ENCODE peak calls at places on chromosome 16, in ten cellular contexts. One of them, this sample, is unnamed.

GRCh38 chr16:49620868-49621239 is 235.1 kb downstream of the ZNF423 start:
- DNase-seq in aorta: no peak
- DNase-seq in tibial artery: no peak
- DNase-seq in effector memory CD4-positive, alpha-beta T cell: no peak
- DNase-seq in colonic mucosa: no peak
- DNase-seq in left ventricle myocardium inferior: no peak
- DNase-seq in mesendoderm: no peak
- DNase-seq in testis: no peak
- DNase-seq in body of pancreas: no peak
- DNase-seq in CD8-positive, alpha-beta memory T cell: no peak
- DNase-seq in this sample: no peak

GRCh38 chr16:70575376-70575775 is 51.8 kb downstream of the SF3B3 start:
- DNase-seq in aorta: peak; percentile 22
- DNase-seq in tibial artery: peak; percentile 15
- DNase-seq in effector memory CD4-positive, alpha-beta T cell: no peak
- DNase-seq in colonic mucosa: no peak
- DNase-seq in left ventricle myocardium inferior: no peak
- DNase-seq in mesendoderm: no peak
- DNase-seq in testis: peak; percentile 8
- DNase-seq in body of pancreas: no peak
- DNase-seq in CD8-positive, alpha-beta memory T cell: no peak
- DNase-seq in this sample: no peak

GRCh38 chr16:7303677-7304200 is 28.9 kb upstream of the RBFOX1 start:
- DNase-seq in aorta: no peak
- DNase-seq in tibial artery: no peak
- DNase-seq in effector memory CD4-positive, alpha-beta T cell: no peak
- DNase-seq in colonic mucosa: no peak
- DNase-seq in left ventricle myocardium inferior: no peak
- DNase-seq in mesendoderm: peak; percentile 74
- DNase-seq in testis: no peak
- DNase-seq in body of pancreas: no peak
- DNase-seq in CD8-positive, alpha-beta memory T cell: no peak
- DNase-seq in this sample: no peak

GRCh38 chr16:88451586-88452484 is 1.2 kb upstream of the ZFPM1 start:
- DNase-seq in aorta: peak; percentile 66
- DNase-seq in tibial artery: no peak
- DNase-seq in effector memory CD4-positive, alpha-beta T cell: no peak
- DNase-seq in colonic mucosa: peak; percentile 49
- DNase-seq in left ventricle myocardium inferior: no peak
- DNase-seq in mesendoderm: no peak
- DNase-seq in testis: no peak
- DNase-seq in body of pancreas: no peak
- DNase-seq in CD8-positive, alpha-beta memory T cell: peak; percentile 27
- DNase-seq in this sample: no peak

GRCh38 chr16:31458073-31458834 is 1.0 kb upstream of the ARMC5 start:
- DNase-seq in aorta: peak; percentile 79
- DNase-seq in tibial artery: peak; percentile 51
- DNase-seq in effector memory CD4-positive, alpha-beta T cell: peak; percentile 60
- DNase-seq in colonic mucosa: peak; percentile 67
- DNase-seq in left ventricle myocardium inferior: no peak
- DNase-seq in mesendoderm: peak; percentile 75
- DNase-seq in testis: peak; percentile 51
- DNase-seq in body of pancreas: peak; percentile 60
- DNase-seq in CD8-positive, alpha-beta memory T cell: peak; percentile 67
- DNase-seq in this sample: no peak

GRCh38 chr16:46757339-46758050 is 9.4 kb upstream of the MYLK3 start:
- DNase-seq in aorta: no peak
- DNase-seq in tibial artery: no peak
- DNase-seq in effector memory CD4-positive, alpha-beta T cell: no peak
- DNase-seq in colonic mucosa: no peak
- DNase-seq in left ventricle myocardium inferior: peak; percentile 84
- DNase-seq in mesendoderm: peak; percentile 93
- DNase-seq in testis: no peak
- DNase-seq in body of pancreas: no peak
- DNase-seq in CD8-positive, alpha-beta memory T cell: no peak
- DNase-seq in this sample: no peak

GRCh38 chr16:27432600-27432957 is 30.6 kb downstream of the IL21R start:
- DNase-seq in aorta: no peak
- DNase-seq in tibial artery: no peak
- DNase-seq in effector memory CD4-positive, alpha-beta T cell: no peak
- DNase-seq in colonic mucosa: no peak
- DNase-seq in left ventricle myocardium inferior: no peak
- DNase-seq in mesendoderm: peak; percentile 83
- DNase-seq in testis: peak; percentile 2
- DNase-seq in body of pancreas: no peak
- DNase-seq in CD8-positive, alpha-beta memory T cell: no peak
- DNase-seq in this sample: no peak

GRCh38 chr16:13594798-13595197 is 325.2 kb upstream of the ERCC4 start:
- DNase-seq in aorta: no peak
- DNase-seq in tibial artery: no peak
- DNase-seq in effector memory CD4-positive, alpha-beta T cell: no peak
- DNase-seq in colonic mucosa: no peak
- DNase-seq in left ventricle myocardium inferior: no peak
- DNase-seq in mesendoderm: peak; percentile 68
- DNase-seq in testis: no peak
- DNase-seq in body of pancreas: no peak
- DNase-seq in CD8-positive, alpha-beta memory T cell: no peak
- DNase-seq in this sample: no peak

GRCh38 chr16:64459821-64460220 is 662.0 kb downstream of the CDH11 start:
- DNase-seq in aorta: no peak
- DNase-seq in tibial artery: no peak
- DNase-seq in effector memory CD4-positive, alpha-beta T cell: no peak
- DNase-seq in colonic mucosa: no peak
- DNase-seq in left ventricle myocardium inferior: no peak
- DNase-seq in mesendoderm: no peak
- DNase-seq in testis: peak; percentile 59
- DNase-seq in body of pancreas: peak; percentile 15
- DNase-seq in CD8-positive, alpha-beta memory T cell: no peak
- DNase-seq in this sample: no peak

DNA sequence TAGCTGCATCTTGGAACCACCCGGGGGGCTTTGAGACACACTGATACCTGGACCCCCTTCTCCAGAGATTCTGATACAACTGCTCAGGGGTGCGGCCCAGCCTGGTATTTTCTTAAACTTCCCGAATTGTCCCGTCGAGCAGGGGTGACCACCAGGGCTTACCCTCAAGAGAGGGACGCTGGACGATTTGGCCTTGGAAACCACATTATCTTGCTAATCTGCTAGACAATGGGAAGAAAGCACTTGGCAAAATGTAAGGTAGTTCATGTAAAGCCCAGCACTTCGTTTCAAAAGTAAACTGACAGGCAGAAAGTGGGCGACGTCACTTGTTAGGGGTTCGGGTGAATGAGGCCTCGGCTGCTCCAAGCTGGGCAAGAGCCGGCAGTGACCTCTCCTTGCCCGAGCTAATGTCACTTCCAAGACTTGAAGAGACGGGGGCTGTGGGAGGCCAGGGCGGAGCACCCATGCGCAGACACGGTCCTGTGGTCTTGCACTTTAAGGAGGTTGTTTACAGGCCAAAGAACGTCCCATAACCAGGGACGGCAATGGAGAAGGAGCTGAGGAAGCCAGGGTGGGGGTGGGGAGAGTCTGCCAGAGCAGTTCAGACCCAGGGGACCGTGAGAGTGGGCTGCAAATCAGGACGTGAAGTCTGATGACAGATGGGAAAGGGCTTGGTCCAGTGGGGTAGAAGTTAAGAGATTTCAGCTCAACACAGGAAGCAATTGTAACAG is 152.7 kb upstream of the GSE1 start:
- DNase-seq in aorta: no peak
- DNase-seq in tibial artery: no peak
- DNase-seq in effector memory CD4-positive, alpha-beta T cell: no peak
- DNase-seq in colonic mucosa: peak; percentile 29
- DNase-seq in left ventricle myocardium inferior: no peak
- DNase-seq in mesendoderm: no peak
- DNase-seq in testis: peak; percentile 81
- DNase-seq in body of pancreas: no peak
- DNase-seq in CD8-positive, alpha-beta memory T cell: no peak
- DNase-seq in this sample: no peak
- H3K27ac ChIP-seq in aorta: no peak overlapping the region
- H3K27ac ChIP-seq in tibial artery: no peak overlapping the region
- H3K27ac ChIP-seq in effector memory CD4-positive, alpha-beta T cell: no peak overlapping the region
- H3K27ac ChIP-seq in colonic mucosa: peak overlapping the region; percentile 39
- H3K27ac ChIP-seq in left ventricle myocardium inferior: peak overlapping the region; percentile 87
- H3K27ac ChIP-seq in mesendoderm: no peak overlapping the region
- H3K27ac ChIP-seq in testis: peak overlapping the region; percentile 58
- H3K27ac ChIP-seq in body of pancreas: peak overlapping the region; percentile 21
- H3K27ac ChIP-seq in CD8-positive, alpha-beta memory T cell: peak overlapping the region; percentile 78
- H3K27ac ChIP-seq in this sample: no peak overlapping the region

DNA sequence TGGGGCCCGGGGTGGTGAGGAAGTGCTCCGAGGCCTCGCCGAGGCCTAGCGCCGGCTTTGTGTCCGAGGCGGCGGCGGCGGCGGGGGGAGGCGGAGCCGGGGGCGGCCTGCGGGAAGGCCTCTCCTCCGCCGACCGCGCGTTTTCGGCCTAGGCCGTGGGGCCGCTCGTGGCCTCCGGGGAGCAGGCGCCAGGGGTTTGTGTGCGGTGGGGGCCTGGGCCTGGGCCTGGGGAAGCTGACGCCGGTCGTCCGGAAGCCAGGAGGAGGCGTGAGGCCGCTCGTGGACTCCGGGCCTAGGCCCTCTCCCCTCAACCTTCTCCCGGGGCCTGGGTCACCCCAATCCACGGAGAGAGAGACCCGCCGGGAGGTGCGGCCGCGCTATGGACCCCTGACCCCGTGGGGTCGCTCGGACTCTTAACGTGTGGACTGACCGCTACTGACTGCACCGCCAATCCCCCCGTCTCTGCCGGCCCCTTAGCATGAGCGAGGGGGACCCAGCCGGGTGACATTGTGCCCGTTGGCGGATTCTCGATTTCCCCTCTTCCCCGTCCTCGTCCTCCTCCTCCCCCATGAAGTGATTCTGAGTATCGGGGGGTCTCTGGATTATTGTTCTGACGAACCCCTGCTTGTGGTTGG is 601 bp downstream of the RBBP6 start:
- DNase-seq in aorta: peak; percentile 81
- DNase-seq in tibial artery: peak; percentile 41
- DNase-seq in effector memory CD4-positive, alpha-beta T cell: peak; percentile 41
- DNase-seq in colonic mucosa: peak; percentile 55
- DNase-seq in left ventricle myocardium inferior: peak; percentile 64
- DNase-seq in mesendoderm: no peak
- DNase-seq in testis: peak; percentile 40
- DNase-seq in body of pancreas: peak; percentile 64
- DNase-seq in CD8-positive, alpha-beta memory T cell: no peak
- DNase-seq in this sample: no peak
- H3K27ac ChIP-seq in aorta: peak overlapping the region; percentile 97
- H3K27ac ChIP-seq in tibial artery: peak overlapping the region; percentile 98
- H3K27ac ChIP-seq in effector memory CD4-positive, alpha-beta T cell: peak overlapping the region; percentile 98
- H3K27ac ChIP-seq in colonic mucosa: peak overlapping the region; percentile 99
- H3K27ac ChIP-seq in left ventricle myocardium inferior: peak overlapping the region; percentile 100
- H3K27ac ChIP-seq in mesendoderm: peak overlapping the region; percentile 97
- H3K27ac ChIP-seq in testis: peak overlapping the region; percentile 100
- H3K27ac ChIP-seq in body of pancreas: peak overlapping the region; percentile 100
- H3K27ac ChIP-seq in CD8-positive, alpha-beta memory T cell: peak overlapping the region; percentile 94
- H3K27ac ChIP-seq in this sample: peak overlapping the region; percentile 98

GRCh38 chr16:2866422-2866821 is 8.5 kb upstream of the PRSS22 start:
- DNase-seq in aorta: no peak
- DNase-seq in tibial artery: no peak
- DNase-seq in effector memory CD4-positive, alpha-beta T cell: no peak
- DNase-seq in colonic mucosa: no peak
- DNase-seq in left ventricle myocardium inferior: no peak
- DNase-seq in mesendoderm: no peak
- DNase-seq in testis: no peak
- DNase-seq in body of pancreas: no peak
- DNase-seq in CD8-positive, alpha-beta memory T cell: no peak
- DNase-seq in this sample: no peak

GRCh38 chr16:2867661-2867986 is 9.7 kb upstream of the PRSS22 start:
- DNase-seq in aorta: no peak
- DNase-seq in tibial artery: no peak
- DNase-seq in effector memory CD4-positive, alpha-beta T cell: no peak
- DNase-seq in colonic mucosa: no peak
- DNase-seq in left ventricle myocardium inferior: no peak
- DNase-seq in mesendoderm: no peak
- DNase-seq in testis: no peak
- DNase-seq in body of pancreas: no peak
- DNase-seq in CD8-positive, alpha-beta memory T cell: no peak
- DNase-seq in this sample: no peak

GRCh38 chr16:2871926-2872325 is 11.1 kb upstream of the FLYWCH2 start:
- DNase-seq in aorta: no peak
- DNase-seq in tibial artery: no peak
- DNase-seq in effector memory CD4-positive, alpha-beta T cell: no peak
- DNase-seq in colonic mucosa: no peak
- DNase-seq in left ventricle myocardium inferior: no peak
- DNase-seq in mesendoderm: no peak
- DNase-seq in testis: no peak
- DNase-seq in body of pancreas: no peak
- DNase-seq in CD8-positive, alpha-beta memory T cell: no peak
- DNase-seq in this sample: no peak

GRCh38 chr16:2869502-2870064 is 11.6 kb upstream of the PRSS22 start:
- DNase-seq in aorta: no peak
- DNase-seq in tibial artery: no peak
- DNase-seq in effector memory CD4-positive, alpha-beta T cell: no peak
- DNase-seq in colonic mucosa: no peak
- DNase-seq in left ventricle myocardium inferior: no peak
- DNase-seq in mesendoderm: no peak
- DNase-seq in testis: no peak
- DNase-seq in body of pancreas: no peak
- DNase-seq in CD8-positive, alpha-beta memory T cell: no peak
- DNase-seq in this sample: no peak

DNA sequence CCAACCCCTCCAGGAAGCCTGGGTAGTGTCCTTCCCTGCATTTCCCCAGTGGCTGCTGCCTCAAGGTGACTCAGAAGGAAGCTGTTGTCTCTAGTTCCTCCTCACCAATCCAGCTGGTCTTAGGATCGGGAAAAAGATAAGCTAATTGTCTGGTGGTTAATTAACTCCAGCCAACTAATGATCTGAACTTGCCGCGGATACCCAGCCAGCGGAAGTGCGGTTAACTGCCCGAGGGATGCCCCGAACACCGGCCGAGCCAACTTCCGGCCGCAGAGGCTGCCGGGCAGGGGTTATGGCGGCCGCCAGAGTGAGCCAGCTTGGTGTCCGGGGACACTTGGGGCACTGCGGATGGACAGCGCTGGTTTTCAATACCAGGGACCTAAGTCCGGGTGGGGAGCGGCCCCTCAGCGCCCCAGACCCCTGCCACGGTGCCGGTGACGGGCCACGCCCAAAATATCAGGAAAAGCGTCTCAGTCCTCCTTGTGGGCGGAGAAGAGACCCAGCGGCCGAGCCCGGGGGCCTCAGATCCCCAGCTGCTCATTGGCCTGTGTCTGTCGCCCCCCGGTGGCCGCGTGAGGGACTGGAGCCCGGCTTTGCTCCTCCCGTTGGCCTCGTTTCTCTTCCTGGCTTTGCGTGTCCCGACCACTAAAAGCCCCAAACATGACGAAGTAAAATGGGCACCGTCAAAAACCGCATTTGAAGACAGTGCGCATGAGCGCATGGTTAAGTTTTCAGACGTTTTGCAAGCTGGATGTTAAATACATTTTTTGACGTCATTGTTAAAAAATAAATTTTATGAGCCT is 10.2 kb upstream of the PRSS22 start:
- DNase-seq in aorta: peak; percentile 96
- DNase-seq in tibial artery: peak; percentile 93
- DNase-seq in effector memory CD4-positive, alpha-beta T cell: peak; percentile 94
- DNase-seq in colonic mucosa: peak; percentile 98
- DNase-seq in left ventricle myocardium inferior: peak; percentile 95
- DNase-seq in mesendoderm: peak; percentile 94
- DNase-seq in testis: peak; percentile 97
- DNase-seq in body of pancreas: peak; percentile 94
- DNase-seq in CD8-positive, alpha-beta memory T cell: peak; percentile 94
- DNase-seq in this sample: peak; percentile 66
- H3K27ac ChIP-seq in aorta: peak overlapping the region; percentile 49
- H3K27ac ChIP-seq in tibial artery: peak overlapping the region; percentile 84
- H3K27ac ChIP-seq in effector memory CD4-positive, alpha-beta T cell: peak overlapping the region; percentile 80
- H3K27ac ChIP-seq in colonic mucosa: peak overlapping the region; percentile 90
- H3K27ac ChIP-seq in left ventricle myocardium inferior: peak overlapping the region; percentile 94
- H3K27ac ChIP-seq in mesendoderm: peak overlapping the region; percentile 79
- H3K27ac ChIP-seq in testis: peak overlapping the region; percentile 70
- H3K27ac ChIP-seq in body of pancreas: peak overlapping the region; percentile 91
- H3K27ac ChIP-seq in CD8-positive, alpha-beta memory T cell: peak overlapping the region; percentile 79
- H3K27ac ChIP-seq in this sample: peak overlapping the region; percentile 93

GRCh38 chr16:67841198-67841815 is 813 bp upstream of the THAP11 start:
- DNase-seq in aorta: no peak
- DNase-seq in tibial artery: no peak
- DNase-seq in effector memory CD4-positive, alpha-beta T cell: no peak
- DNase-seq in colonic mucosa: no peak
- DNase-seq in left ventricle myocardium inferior: no peak
- DNase-seq in mesendoderm: no peak
- DNase-seq in testis: no peak
- DNase-seq in body of pancreas: no peak
- DNase-seq in CD8-positive, alpha-beta memory T cell: no peak
- DNase-seq in this sample: no peak
- H3K27ac ChIP-seq in aorta: peak overlapping the region; percentile 85
- H3K27ac ChIP-seq in tibial artery: peak overlapping the region; percentile 99
- H3K27ac ChIP-seq in effector memory CD4-positive, alpha-beta T cell: peak overlapping the region; percentile 95
- H3K27ac ChIP-seq in colonic mucosa: peak overlapping the region; percentile 97
- H3K27ac ChIP-seq in left ventricle myocardium inferior: peak overlapping the region; percentile 99
- H3K27ac ChIP-seq in mesendoderm: no peak overlapping the region
- H3K27ac ChIP-seq in testis: peak overlapping the region; percentile 100
- H3K27ac ChIP-seq in body of pancreas: peak overlapping the region; percentile 99
- H3K27ac ChIP-seq in CD8-positive, alpha-beta memory T cell: peak overlapping the region; percentile 90
- H3K27ac ChIP-seq in this sample: peak overlapping the region; percentile 100

This sample was measured in caudate nucleus.